ENCODE peak calls at places on chromosome 2, in four cellular contexts. One of them, this sample, is unnamed.

GRCh38 chr2:11257983-11258382 is 86.5 kb downstream of the ROCK2 start:
- DNase-seq in CD4-positive, alpha-beta memory T cell: no peak
- DNase-seq in GM23338: no peak
- DNase-seq in naive thymus-derived CD4-positive, alpha-beta T cell: no peak
- DNase-seq in this sample: no peak

GRCh38 chr2:25340340-25340886 is 1.3 kb downstream of the DNMT3A start:
- DNase-seq in CD4-positive, alpha-beta memory T cell: no peak
- DNase-seq in GM23338: peak
- DNase-seq in naive thymus-derived CD4-positive, alpha-beta T cell: no peak
- DNase-seq in this sample: no peak

GRCh38 chr2:64492821-64493220 is 31.3 kb upstream of the AFTPH start:
- DNase-seq in CD4-positive, alpha-beta memory T cell: no peak
- DNase-seq in GM23338: peak
- DNase-seq in naive thymus-derived CD4-positive, alpha-beta T cell: no peak
- DNase-seq in this sample: no peak

GRCh38 chr2:128395196-128395595 is 76.5 kb upstream of the HS6ST1 start:
- DNase-seq in CD4-positive, alpha-beta memory T cell: no peak
- DNase-seq in GM23338: no peak
- DNase-seq in naive thymus-derived CD4-positive, alpha-beta T cell: no peak
- DNase-seq in this sample: no peak

GRCh38 chr2:149438260-149438960 is 108.0 kb downstream of the LYPD6 start:
- DNase-seq in CD4-positive, alpha-beta memory T cell: no peak
- DNase-seq in GM23338: no peak
- DNase-seq in naive thymus-derived CD4-positive, alpha-beta T cell: no peak
- DNase-seq in this sample: no peak

GRCh38 chr2:75047189-75047812 is 88.9 kb downstream of the POLE4 start:
- DNase-seq in CD4-positive, alpha-beta memory T cell: no peak
- DNase-seq in GM23338: no peak
- DNase-seq in naive thymus-derived CD4-positive, alpha-beta T cell: no peak
- DNase-seq in this sample: no peak

GRCh38 chr2:144890828-144891227 is 370.9 kb upstream of the ZEB2 start:
- DNase-seq in CD4-positive, alpha-beta memory T cell: no peak
- DNase-seq in GM23338: peak
- DNase-seq in naive thymus-derived CD4-positive, alpha-beta T cell: no peak
- DNase-seq in this sample: no peak

GRCh38 chr2:66607152-66607551 is 172.2 kb downstream of the MEIS1 start:
- DNase-seq in CD4-positive, alpha-beta memory T cell: no peak
- DNase-seq in GM23338: no peak
- DNase-seq in naive thymus-derived CD4-positive, alpha-beta T cell: no peak
- DNase-seq in this sample: no peak

GRCh38 chr2:232542715-232543467 is 3.4 kb downstream of the CHRNG start:
- DNase-seq in CD4-positive, alpha-beta memory T cell: no peak
- DNase-seq in GM23338: no peak
- DNase-seq in naive thymus-derived CD4-positive, alpha-beta T cell: no peak
- DNase-seq in this sample: no peak

GRCh38 chr2:237604960-237605359 is 14.4 kb upstream of the RAB17 start:
- DNase-seq in CD4-positive, alpha-beta memory T cell: no peak
- DNase-seq in GM23338: no peak
- DNase-seq in naive thymus-derived CD4-positive, alpha-beta T cell: no peak
- DNase-seq in this sample: no peak

GRCh38 chr2:58715344-58715743 is 474.2 kb upstream of the FANCL start:
- DNase-seq in CD4-positive, alpha-beta memory T cell: no peak
- DNase-seq in GM23338: no peak
- DNase-seq in naive thymus-derived CD4-positive, alpha-beta T cell: no peak
- DNase-seq in this sample: no peak
- H3K4me3 ChIP-seq in CD4-positive, alpha-beta memory T cell: no peak
- H3K4me3 ChIP-seq in GM23338: no peak
- H3K4me3 ChIP-seq in naive thymus-derived CD4-positive, alpha-beta T cell: no peak
- H3K4me3 ChIP-seq in this sample: no peak

DNA sequence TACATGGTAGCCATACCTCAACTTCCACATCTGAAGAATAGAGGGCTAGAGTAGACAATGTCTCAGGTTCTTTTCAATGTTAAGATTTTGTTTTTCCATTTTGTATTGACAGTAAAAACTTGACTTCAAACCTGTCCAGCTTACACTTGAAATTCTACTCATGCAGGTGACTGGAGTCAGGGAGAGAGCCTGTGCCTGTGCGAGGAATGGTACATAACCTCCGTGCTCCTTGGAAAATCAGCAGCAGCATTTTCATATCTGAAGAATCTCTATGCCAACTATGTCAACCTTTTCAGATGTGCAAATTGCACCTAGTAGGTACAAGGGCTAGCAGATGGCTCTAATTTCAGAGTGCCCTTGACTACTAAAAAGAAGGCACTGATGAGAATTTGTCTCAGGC is 2.1 kb downstream of the PLA2R1 start:
- DNase-seq in CD4-positive, alpha-beta memory T cell: no peak
- DNase-seq in GM23338: no peak
- DNase-seq in naive thymus-derived CD4-positive, alpha-beta T cell: no peak
- DNase-seq in this sample: no peak
- H3K4me3 ChIP-seq in CD4-positive, alpha-beta memory T cell: no peak
- H3K4me3 ChIP-seq in GM23338: no peak
- H3K4me3 ChIP-seq in naive thymus-derived CD4-positive, alpha-beta T cell: no peak
- H3K4me3 ChIP-seq in this sample: no peak

GRCh38 chr2:96239091-96239490 is 26.7 kb downstream of the TMEM127 start:
- DNase-seq in CD4-positive, alpha-beta memory T cell: no peak
- DNase-seq in GM23338: no peak
- DNase-seq in naive thymus-derived CD4-positive, alpha-beta T cell: no peak
- DNase-seq in this sample: no peak

GRCh38 chr2:96239745-96240264 is 26.0 kb downstream of the TMEM127 start:
- DNase-seq in CD4-positive, alpha-beta memory T cell: no peak
- DNase-seq in GM23338: peak
- DNase-seq in naive thymus-derived CD4-positive, alpha-beta T cell: no peak
- DNase-seq in this sample: no peak

GRCh38 chr2:96241901-96242611 is 23.7 kb downstream of the TMEM127 start:
- DNase-seq in CD4-positive, alpha-beta memory T cell: peak
- DNase-seq in GM23338: peak
- DNase-seq in naive thymus-derived CD4-positive, alpha-beta T cell: peak
- DNase-seq in this sample: peak

GRCh38 chr2:96240341-96241038 is 25.3 kb downstream of the TMEM127 start:
- DNase-seq in CD4-positive, alpha-beta memory T cell: no peak
- DNase-seq in GM23338: no peak
- DNase-seq in naive thymus-derived CD4-positive, alpha-beta T cell: no peak
- DNase-seq in this sample: no peak

DNA sequence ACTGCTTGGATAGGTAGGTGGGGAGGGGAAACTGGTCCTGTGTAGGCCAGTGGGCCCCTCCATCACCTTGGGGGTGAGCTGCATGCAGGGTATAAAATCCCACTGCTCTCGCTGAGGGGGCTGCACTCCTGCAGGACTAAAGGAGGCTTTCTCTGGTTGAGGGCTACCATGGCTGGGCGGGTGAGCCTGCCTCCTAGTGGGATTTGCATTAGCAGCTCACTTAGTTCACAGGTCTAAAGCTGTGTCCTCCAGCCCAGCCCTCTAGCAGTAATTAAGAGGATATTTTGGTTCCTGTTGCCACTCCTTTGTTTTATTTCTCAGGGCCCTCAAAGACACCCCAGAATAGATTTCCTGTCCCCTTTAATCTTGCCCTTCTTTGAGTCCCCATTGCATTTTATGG is 24.6 kb downstream of the TMEM127 start:
- DNase-seq in CD4-positive, alpha-beta memory T cell: no peak
- DNase-seq in GM23338: peak
- DNase-seq in naive thymus-derived CD4-positive, alpha-beta T cell: no peak
- DNase-seq in this sample: no peak
- H3K4me3 ChIP-seq in CD4-positive, alpha-beta memory T cell: no peak
- H3K4me3 ChIP-seq in GM23338: no peak
- H3K4me3 ChIP-seq in naive thymus-derived CD4-positive, alpha-beta T cell: no peak
- H3K4me3 ChIP-seq in this sample: no peak

GRCh38 chr2:58266211-58266610 is 25.1 kb upstream of the FANCL start:
- DNase-seq in CD4-positive, alpha-beta memory T cell: no peak
- DNase-seq in GM23338: no peak
- DNase-seq in naive thymus-derived CD4-positive, alpha-beta T cell: no peak
- DNase-seq in this sample: no peak
- H3K4me3 ChIP-seq in CD4-positive, alpha-beta memory T cell: no peak
- H3K4me3 ChIP-seq in GM23338: no peak
- H3K4me3 ChIP-seq in naive thymus-derived CD4-positive, alpha-beta T cell: no peak
- H3K4me3 ChIP-seq in this sample: no peak